ENCODE peak calls at places on chromosomes 16 and 17, in four cellular contexts. One of them, this sample, is unnamed. For H3K4me1, the result is how much of the 10 kb centered on the place peaks cover.

GRCh38 chr17:51805220-51805619 is 353.3 kb downstream of the CA10 start:
- DNase-seq in CD8-positive, alpha-beta T cell: no peak
- DNase-seq in heart right ventricle: no peak
- DNase-seq in Caco-2: no peak
- DNase-seq in this sample: no peak

GRCh38 chr17:64418506-64419339 is 28.1 kb upstream of the PECAM1 start:
- DNase-seq in CD8-positive, alpha-beta T cell: no peak
- DNase-seq in heart right ventricle: no peak
- DNase-seq in Caco-2: no peak
- DNase-seq in this sample: peak

GRCh38 chr17:8002646-8003593 is 505 bp downstream of the GUCY2D start:
- DNase-seq in heart right ventricle: no peak
- DNase-seq in Caco-2: no peak
- DNase-seq in CD8-positive, alpha-beta T cell: no peak
- DNase-seq in this sample: no peak

GRCh38 chr17:57915980-57916757 is 39.0 kb downstream of the CUEDC1 start:
- DNase-seq in heart right ventricle: no peak
- DNase-seq in Caco-2: no peak
- DNase-seq in CD8-positive, alpha-beta T cell: no peak
- DNase-seq in this sample: no peak

GRCh38 chr16:25950586-25951201 is 258.9 kb downstream of the HS3ST4 start:
- DNase-seq in CD8-positive, alpha-beta T cell: no peak
- DNase-seq in Caco-2: no peak
- DNase-seq in heart right ventricle: no peak
- DNase-seq in this sample: no peak

GRCh38 chr16:57245472-57246113 is 534 bp downstream of the ARL2BP start:
- DNase-seq in CD8-positive, alpha-beta T cell: no peak
- DNase-seq in Caco-2: peak
- DNase-seq in heart right ventricle: peak
- DNase-seq in this sample: no peak

GRCh38 chr16:89449726-89450335 is 40.5 kb downstream of the ANKRD11 start:
- DNase-seq in CD8-positive, alpha-beta T cell: no peak
- DNase-seq in heart right ventricle: no peak
- DNase-seq in Caco-2: no peak
- DNase-seq in this sample: no peak

GRCh38 chr17:63276821-63277220 is 169.3 kb downstream of the CYB561 start:
- DNase-seq in CD8-positive, alpha-beta T cell: no peak
- DNase-seq in Caco-2: no peak
- DNase-seq in heart right ventricle: no peak
- DNase-seq in this sample: no peak

GRCh38 chr16:70470927-70471341 is 16.5 kb downstream of the FCSK start:
- DNase-seq in heart right ventricle: peak
- DNase-seq in Caco-2: peak
- DNase-seq in CD8-positive, alpha-beta T cell: no peak
- DNase-seq in this sample: no peak

GRCh38 chr16:3594316-3595109 is 16.9 kb downstream of the SLX4 start:
- DNase-seq in CD8-positive, alpha-beta T cell: no peak
- DNase-seq in heart right ventricle: no peak
- DNase-seq in Caco-2: no peak
- DNase-seq in this sample: no peak

GRCh38 chr16:15704545-15704987 is 54.5 kb downstream of the NDE1 start:
- DNase-seq in heart right ventricle: peak
- DNase-seq in Caco-2: peak
- DNase-seq in CD8-positive, alpha-beta T cell: peak
- DNase-seq in this sample: no peak

GRCh38 chr17:79954281-79955166 is 81.1 kb downstream of the TBC1D16 start:
- DNase-seq in CD8-positive, alpha-beta T cell: no peak
- DNase-seq in Caco-2: peak
- DNase-seq in heart right ventricle: no peak
- DNase-seq in this sample: no peak

GRCh38 chr17:15377200-15377599 is 35.8 kb upstream of the TEKT3 start:
- DNase-seq in Caco-2: no peak
- DNase-seq in CD8-positive, alpha-beta T cell: no peak
- DNase-seq in heart right ventricle: no peak
- DNase-seq in this sample: no peak

GRCh38 chr17:43517615-43518386 is 28.3 kb downstream of the ETV4 start:
- DNase-seq in Caco-2: no peak
- DNase-seq in CD8-positive, alpha-beta T cell: no peak
- DNase-seq in heart right ventricle: no peak
- DNase-seq in this sample: no peak

GRCh38 chr17:4488989-4489595 is 9.6 kb upstream of the SPNS2 start:
- DNase-seq in CD8-positive, alpha-beta T cell: no peak
- DNase-seq in heart right ventricle: no peak
- DNase-seq in Caco-2: no peak
- DNase-seq in this sample: no peak

GRCh38 chr16:68005786-68006286 is 6.6 kb upstream of the DPEP2 start:
- DNase-seq in Caco-2: no peak
- DNase-seq in CD8-positive, alpha-beta T cell: peak
- DNase-seq in heart right ventricle: no peak
- DNase-seq in this sample: peak

GRCh38 chr17:71633391-71633849 is 487.4 kb upstream of the SOX9 start:
- DNase-seq in heart right ventricle: no peak
- DNase-seq in CD8-positive, alpha-beta T cell: no peak
- DNase-seq in Caco-2: peak
- DNase-seq in this sample: no peak

GRCh38 chr16:15398618-15399316 is 3.2 kb downstream of the MPV17L start:
- DNase-seq in Caco-2: peak
- DNase-seq in CD8-positive, alpha-beta T cell: no peak
- DNase-seq in heart right ventricle: no peak
- DNase-seq in this sample: no peak

GRCh38 chr17:82244413-82245140 is 15.7 kb downstream of the SLC16A3 start:
- DNase-seq in CD8-positive, alpha-beta T cell: no peak
- DNase-seq in Caco-2: no peak
- DNase-seq in heart right ventricle: no peak
- DNase-seq in this sample: no peak

GRCh38 chr16:24944206-24944605 is 71.0 kb downstream of the ARHGAP17 start:
- DNase-seq in heart right ventricle: no peak
- DNase-seq in Caco-2: peak
- DNase-seq in CD8-positive, alpha-beta T cell: no peak
- DNase-seq in this sample: no peak

GRCh38 chr16:20741555-20742285 is at the start of gene THUMPD1:
- DNase-seq in Caco-2: peak
- DNase-seq in heart right ventricle: peak
- DNase-seq in CD8-positive, alpha-beta T cell: peak
- DNase-seq in this sample: peak

GRCh38 chr16:69929480-69929879 is 21.7 kb upstream of the CLEC18A start:
- DNase-seq in Caco-2: no peak
- DNase-seq in heart right ventricle: no peak
- DNase-seq in CD8-positive, alpha-beta T cell: no peak
- DNase-seq in this sample: no peak

GRCh38 chr16:28477311-28477920 is 5.3 kb upstream of the NPIPB7 start:
- DNase-seq in Caco-2: no peak
- DNase-seq in heart right ventricle: no peak
- DNase-seq in CD8-positive, alpha-beta T cell: no peak
- DNase-seq in this sample: no peak

GRCh38 chr17:27873211-27873610 is 20.0 kb downstream of the LYRM9 start:
- DNase-seq in CD8-positive, alpha-beta T cell: no peak
- DNase-seq in Caco-2: no peak
- DNase-seq in heart right ventricle: no peak
- DNase-seq in this sample: no peak

GRCh38 chr16:58536278-58536677 is 21.0 kb downstream of the SETD6 start:
- DNase-seq in Caco-2: no peak
- DNase-seq in heart right ventricle: no peak
- DNase-seq in CD8-positive, alpha-beta T cell: no peak
- DNase-seq in this sample: no peak

GRCh38 chr16:66081967-66082366 is 284.5 kb upstream of the CDH5 start:
- DNase-seq in heart right ventricle: no peak
- DNase-seq in CD8-positive, alpha-beta T cell: no peak
- DNase-seq in Caco-2: no peak
- DNase-seq in this sample: no peak

GRCh38 chr17:49146620-49147306 is 14.2 kb downstream of the B4GALNT2 start:
- DNase-seq in CD8-positive, alpha-beta T cell: no peak
- DNase-seq in Caco-2: no peak
- DNase-seq in heart right ventricle: no peak
- DNase-seq in this sample: no peak

GRCh38 chr17:17305282-17305801 is 2.2 kb downstream of the NT5M start:
- DNase-seq in heart right ventricle: no peak
- DNase-seq in Caco-2: no peak
- DNase-seq in CD8-positive, alpha-beta T cell: no peak
- DNase-seq in this sample: no peak

GRCh38 chr17:39114744-39115534 is 36.5 kb downstream of the PLXDC1 start:
- DNase-seq in heart right ventricle: no peak
- DNase-seq in Caco-2: no peak
- DNase-seq in CD8-positive, alpha-beta T cell: no peak
- DNase-seq in this sample: no peak

GRCh38 chr17:77506371-77506991 is 365.7 kb downstream of the SEC14L1 start:
- DNase-seq in CD8-positive, alpha-beta T cell: no peak
- DNase-seq in Caco-2: no peak
- DNase-seq in heart right ventricle: no peak
- DNase-seq in this sample: no peak

GRCh38 chr16:61936522-61936921 is 99.7 kb downstream of the CDH8 start:
- DNase-seq in Caco-2: no peak
- DNase-seq in CD8-positive, alpha-beta T cell: no peak
- DNase-seq in heart right ventricle: no peak
- DNase-seq in this sample: no peak
- TF ChIP-seq CTCF in Caco-2: peak
- TF ChIP-seq CTCF in CD8-positive, alpha-beta T cell: no peak
- TF ChIP-seq CTCF in heart right ventricle: no peak
- TF ChIP-seq CTCF in this sample: no peak

DNA sequence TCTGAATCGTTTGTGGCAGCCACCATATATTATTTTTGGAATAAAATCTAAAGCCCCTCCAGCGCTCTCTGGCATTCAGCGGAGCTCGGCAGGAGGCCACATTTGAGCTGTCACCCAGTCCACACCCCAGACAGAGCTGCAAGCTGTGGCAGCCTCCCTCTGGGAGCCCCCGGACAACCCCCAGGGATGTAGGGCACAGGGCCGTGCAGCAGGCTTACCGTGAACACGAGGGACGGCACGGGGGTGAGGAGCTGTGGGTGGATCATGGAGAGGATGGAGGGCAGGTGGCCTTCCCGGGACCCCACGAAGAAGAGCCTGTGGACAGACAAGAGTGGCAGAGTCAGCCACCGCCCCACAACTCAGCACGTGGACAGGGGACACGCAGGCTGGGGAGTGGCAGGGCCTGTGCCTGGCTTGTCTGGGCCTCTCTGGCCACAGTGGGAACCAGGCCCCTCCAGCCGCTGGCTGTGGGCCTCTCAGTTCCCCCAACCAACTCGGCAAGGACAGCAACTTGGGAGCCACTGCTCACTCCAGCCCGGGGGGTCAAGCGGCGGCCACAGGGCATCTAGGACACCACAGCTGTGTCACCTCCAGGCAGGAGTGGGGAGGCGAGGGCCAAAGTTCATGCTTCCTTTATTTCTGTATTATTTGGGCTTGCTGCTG is 31.5 kb downstream of the SLC7A5 start:
- DNase-seq in heart right ventricle: no peak
- DNase-seq in CD8-positive, alpha-beta T cell: no peak
- DNase-seq in Caco-2: no peak
- DNase-seq in this sample: no peak
- H3K4me1 ChIP-seq in heart right ventricle: under half
- H3K4me1 ChIP-seq in CD8-positive, alpha-beta T cell: under half
- H3K4me1 ChIP-seq in Caco-2: under half
- H3K4me1 ChIP-seq in this sample: under half

DNA sequence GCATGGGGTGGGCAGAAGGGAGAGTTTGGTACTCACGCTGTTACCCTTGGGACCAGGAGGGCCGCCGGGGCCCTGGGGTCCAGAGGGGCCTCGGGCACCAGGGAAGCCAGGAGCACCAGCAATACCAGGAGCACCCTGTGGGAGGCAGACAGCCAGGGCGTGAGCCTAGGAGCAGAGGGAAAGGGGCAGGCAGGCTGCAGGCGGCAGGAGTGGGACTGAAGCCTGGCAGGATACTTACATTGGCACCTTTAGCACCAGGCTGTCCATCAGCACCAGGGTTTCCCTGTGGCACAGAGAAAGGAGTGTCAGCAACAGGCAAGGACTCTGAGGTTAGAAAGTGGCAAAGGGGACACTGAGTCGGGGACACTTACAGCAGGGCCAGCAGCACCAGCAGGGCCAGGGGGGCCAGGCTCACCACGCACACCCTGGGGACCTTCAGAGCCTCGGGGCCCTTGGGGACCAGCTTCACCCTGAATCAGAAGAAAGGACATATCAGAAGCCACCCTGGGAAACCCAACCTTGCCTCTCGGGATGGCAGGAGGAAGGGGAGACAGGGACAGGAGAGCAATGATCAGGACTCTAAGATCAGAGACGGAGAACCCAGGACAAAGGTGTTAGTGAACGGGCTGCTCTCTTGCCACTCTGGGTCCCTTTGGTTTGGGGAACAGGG is 6.1 kb downstream of the COL1A1 start:
- DNase-seq in heart right ventricle: no peak
- DNase-seq in Caco-2: no peak
- DNase-seq in CD8-positive, alpha-beta T cell: no peak
- DNase-seq in this sample: no peak
- TF ChIP-seq CTCF in heart right ventricle: no peak
- TF ChIP-seq CTCF in Caco-2: peak
- TF ChIP-seq CTCF in CD8-positive, alpha-beta T cell: no peak
- TF ChIP-seq CTCF in this sample: no peak

GRCh38 chr16:31001507-31002251 is 8.8 kb downstream of the STX1B start:
- DNase-seq in heart right ventricle: no peak
- DNase-seq in CD8-positive, alpha-beta T cell: no peak
- DNase-seq in Caco-2: no peak
- DNase-seq in this sample: no peak
- H3K4me1 ChIP-seq in heart right ventricle: under half
- H3K4me1 ChIP-seq in CD8-positive, alpha-beta T cell: under half
- H3K4me1 ChIP-seq in Caco-2: under half
- H3K4me1 ChIP-seq in this sample: under half

DNA sequence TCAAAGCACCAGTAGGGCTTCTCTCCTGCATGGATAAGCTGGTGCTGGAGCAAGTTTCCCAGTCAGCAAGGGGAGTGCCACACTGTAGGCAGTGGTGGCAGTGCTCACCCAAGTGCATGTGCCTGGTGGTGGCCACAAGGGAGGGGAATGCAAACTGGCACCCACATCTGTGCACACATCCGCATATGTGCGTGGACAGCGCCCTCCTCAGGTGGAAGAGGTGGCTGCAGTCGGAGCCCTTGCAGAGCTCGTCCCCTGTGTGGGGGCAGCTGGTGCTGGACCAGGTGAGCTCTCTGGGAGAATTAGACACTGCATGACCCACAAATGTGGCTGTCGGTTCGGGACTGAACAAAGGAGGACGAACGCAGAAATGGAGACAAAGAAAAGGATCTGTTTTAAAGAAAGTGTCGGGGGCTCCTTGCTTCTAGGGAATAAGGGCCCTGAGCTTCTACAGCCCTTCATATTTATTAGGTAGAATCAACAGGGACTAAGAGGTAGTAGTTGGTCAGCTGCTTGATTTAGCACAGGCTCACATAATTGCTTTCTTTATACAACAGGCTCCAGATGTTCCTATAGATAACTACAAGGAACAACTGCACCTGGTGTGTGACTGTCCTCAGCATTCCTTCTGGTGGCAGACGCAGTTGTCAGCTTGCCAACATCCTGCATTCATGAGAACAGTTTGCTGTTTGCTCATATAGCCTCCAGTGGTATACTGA is 5.3 kb upstream of the ZNF689 start:
- DNase-seq in CD8-positive, alpha-beta T cell: peak
- DNase-seq in heart right ventricle: peak
- DNase-seq in Caco-2: no peak
- DNase-seq in this sample: no peak
- TF ChIP-seq CTCF in CD8-positive, alpha-beta T cell: peak
- TF ChIP-seq CTCF in heart right ventricle: peak
- TF ChIP-seq CTCF in Caco-2: no peak
- TF ChIP-seq CTCF in this sample: no peak